ENCODE peak calls at places on chromosomes 1 and 21, in four cellular contexts. One of them, this sample, is unnamed.

GRCh38 chr1:184953600-184954219 is 20.6 kb downstream of the NIBAN1 start:
- DNase-seq in IMR-90: peak
- DNase-seq in H9: no peak
- DNase-seq in H1: no peak
- DNase-seq in this sample: peak

GRCh38 chr1:77534456-77534855 is 148.0 kb downstream of the ZZZ3 start:
- DNase-seq in IMR-90: no peak
- DNase-seq in H9: no peak
- DNase-seq in H1: no peak
- DNase-seq in this sample: no peak

GRCh38 chr1:34292472-34292871 is 115.8 kb downstream of the C1orf94 start:
- DNase-seq in IMR-90: no peak
- DNase-seq in H9: peak
- DNase-seq in H1: no peak
- DNase-seq in this sample: peak

GRCh38 chr1:67429528-67430357 is 459 bp downstream of the SERBP1 start:
- DNase-seq in IMR-90: no peak
- DNase-seq in H9: no peak
- DNase-seq in H1: no peak
- DNase-seq in this sample: peak

GRCh38 chr1:204288061-204288588 is 71.6 kb downstream of the PLEKHA6 start:
- DNase-seq in IMR-90: no peak
- DNase-seq in H9: peak
- DNase-seq in H1: no peak
- DNase-seq in this sample: peak

GRCh38 chr21:41167348-41168342 is at the start of gene BACE2:
- DNase-seq in IMR-90: peak
- DNase-seq in H9: peak
- DNase-seq in H1: no peak
- DNase-seq in this sample: peak

GRCh38 chr1:224789311-224789710 is 140.2 kb upstream of the DNAH14 start:
- DNase-seq in IMR-90: no peak
- DNase-seq in H9: no peak
- DNase-seq in H1: no peak
- DNase-seq in this sample: no peak

GRCh38 chr1:169529068-169529642 is 43.4 kb upstream of the SLC19A2 start:
- DNase-seq in IMR-90: no peak
- DNase-seq in H9: peak
- DNase-seq in H1: peak
- DNase-seq in this sample: peak

GRCh38 chr1:219442575-219442974 is 170.3 kb downstream of the ZC3H11B start:
- DNase-seq in IMR-90: peak
- DNase-seq in H9: no peak
- DNase-seq in H1: no peak
- DNase-seq in this sample: no peak

GRCh38 chr1:15422871-15423270 is 13.2 kb downstream of the EFHD2 start:
- DNase-seq in IMR-90: no peak
- DNase-seq in H9: no peak
- DNase-seq in H1: no peak
- DNase-seq in this sample: no peak

GRCh38 chr1:36342426-36343185 is 19.2 kb upstream of the EVA1B start:
- DNase-seq in IMR-90: peak
- DNase-seq in H9: peak
- DNase-seq in H1: no peak
- DNase-seq in this sample: peak

GRCh38 chr1:19390901-19391595 is 78.9 kb downstream of the SLC66A1 start:
- DNase-seq in IMR-90: peak
- DNase-seq in H9: no peak
- DNase-seq in H1: no peak
- DNase-seq in this sample: peak

GRCh38 chr1:218557731-218558130 is 212.6 kb downstream of the TGFB2 start:
- DNase-seq in IMR-90: no peak
- DNase-seq in H9: peak
- DNase-seq in H1: no peak
- DNase-seq in this sample: no peak

GRCh38 chr21:38847556-38847955 is 41.8 kb downstream of the ETS2 start:
- DNase-seq in IMR-90: no peak
- DNase-seq in H9: no peak
- DNase-seq in H1: no peak
- DNase-seq in this sample: no peak

GRCh38 chr1:21451981-21452411 is 12.1 kb downstream of the NBPF3 start:
- DNase-seq in IMR-90: peak
- DNase-seq in H9: no peak
- DNase-seq in H1: no peak
- DNase-seq in this sample: no peak

GRCh38 chr1:4702927-4703326 is 48.5 kb downstream of the AJAP1 start:
- DNase-seq in IMR-90: no peak
- DNase-seq in H9: no peak
- DNase-seq in H1: no peak
- DNase-seq in this sample: no peak

GRCh38 chr1:64675718-64676345 is 69.0 kb upstream of the RAVER2 start:
- DNase-seq in IMR-90: peak
- DNase-seq in H9: no peak
- DNase-seq in H1: no peak
- DNase-seq in this sample: no peak

GRCh38 chr1:30984167-30984870 is 75.8 kb upstream of the SDC3 start:
- DNase-seq in IMR-90: no peak
- DNase-seq in H9: no peak
- DNase-seq in H1: no peak
- DNase-seq in this sample: no peak

GRCh38 chr1:86706018-86706417 is 1.6 kb downstream of the SH3GLB1 start:
- DNase-seq in IMR-90: no peak
- DNase-seq in H9: no peak
- DNase-seq in H1: no peak
- DNase-seq in this sample: no peak

GRCh38 chr1:228154021-228154684 is 4.4 kb downstream of the GJC2 start:
- DNase-seq in IMR-90: no peak
- DNase-seq in H9: no peak
- DNase-seq in H1: no peak
- DNase-seq in this sample: no peak

GRCh38 chr1:215682232-215682631 is 115.1 kb downstream of the KCTD3 start:
- DNase-seq in IMR-90: peak
- DNase-seq in H9: no peak
- DNase-seq in H1: no peak
- DNase-seq in this sample: no peak

GRCh38 chr1:154442006-154442740 is 37.0 kb downstream of the IL6R start:
- DNase-seq in IMR-90: peak
- DNase-seq in H9: no peak
- DNase-seq in H1: no peak
- DNase-seq in this sample: peak

GRCh38 chr1:228156941-228157351 is 7.2 kb downstream of the GJC2 start:
- DNase-seq in IMR-90: no peak
- DNase-seq in H9: no peak
- DNase-seq in H1: no peak
- DNase-seq in this sample: no peak

GRCh38 chr1:200906491-200906890 is 11.8 kb downstream of the INAVA start:
- DNase-seq in IMR-90: no peak
- DNase-seq in H9: no peak
- DNase-seq in H1: no peak
- DNase-seq in this sample: no peak

GRCh38 chr1:225712391-225712790 is 59.5 kb upstream of the ENAH start:
- DNase-seq in IMR-90: no peak
- DNase-seq in H9: no peak
- DNase-seq in H1: no peak
- DNase-seq in this sample: no peak

GRCh38 chr1:225866061-225866844 is 15.9 kb downstream of the TMEM63A start:
- DNase-seq in IMR-90: peak
- DNase-seq in H9: no peak
- DNase-seq in H1: no peak
- DNase-seq in this sample: no peak

GRCh38 chr21:26550357-26550756 is 22.7 kb downstream of the CYYR1 start:
- DNase-seq in IMR-90: no peak
- DNase-seq in H9: no peak
- DNase-seq in H1: no peak
- DNase-seq in this sample: no peak

GRCh38 chr1:12168451-12169160 is 1.8 kb downstream of the TNFRSF1B start:
- DNase-seq in IMR-90: no peak
- DNase-seq in H9: no peak
- DNase-seq in H1: no peak
- DNase-seq in this sample: no peak

GRCh38 chr1:33036051-33036525 is 595 bp downstream of the AK2 start:
- DNase-seq in IMR-90: peak
- DNase-seq in H9: no peak
- DNase-seq in H1: no peak
- DNase-seq in this sample: peak

GRCh38 chr21:42220138-42220701 is 1.3 kb downstream of the ABCG1 start:
- DNase-seq in IMR-90: peak
- DNase-seq in H9: peak
- DNase-seq in H1: no peak
- DNase-seq in this sample: peak

GRCh38 chr1:61184035-61184713 is 101.8 kb downstream of the NFIA start:
- DNase-seq in IMR-90: peak
- DNase-seq in H9: no peak
- DNase-seq in H1: no peak
- DNase-seq in this sample: no peak

GRCh38 chr1:2233997-2234761 is 6.1 kb downstream of the SKI start:
- DNase-seq in IMR-90: peak
- DNase-seq in H9: peak
- DNase-seq in H1: no peak
- DNase-seq in this sample: no peak
- H3K18ac ChIP-seq in IMR-90: no peak
- H3K18ac ChIP-seq in H9: no peak
- H3K18ac ChIP-seq in H1: no peak
- H3K18ac ChIP-seq in this sample: no peak

GRCh38 chr1:7346070-7346596 is 425.0 kb upstream of the VAMP3 start:
- DNase-seq in IMR-90: no peak
- DNase-seq in H9: no peak
- DNase-seq in H1: no peak
- DNase-seq in this sample: peak

GRCh38 chr1:7346600-7347570 is 424.2 kb upstream of the VAMP3 start:
- DNase-seq in IMR-90: no peak
- DNase-seq in H9: no peak
- DNase-seq in H1: no peak
- DNase-seq in this sample: no peak

GRCh38 chr1:7350804-7351203 is 420.3 kb upstream of the VAMP3 start:
- DNase-seq in IMR-90: no peak
- DNase-seq in H9: no peak
- DNase-seq in H1: no peak
- DNase-seq in this sample: no peak

GRCh38 chr1:7345516-7345915 is 425.6 kb upstream of the VAMP3 start:
- DNase-seq in IMR-90: no peak
- DNase-seq in H9: no peak
- DNase-seq in H1: no peak
- DNase-seq in this sample: no peak

DNA sequence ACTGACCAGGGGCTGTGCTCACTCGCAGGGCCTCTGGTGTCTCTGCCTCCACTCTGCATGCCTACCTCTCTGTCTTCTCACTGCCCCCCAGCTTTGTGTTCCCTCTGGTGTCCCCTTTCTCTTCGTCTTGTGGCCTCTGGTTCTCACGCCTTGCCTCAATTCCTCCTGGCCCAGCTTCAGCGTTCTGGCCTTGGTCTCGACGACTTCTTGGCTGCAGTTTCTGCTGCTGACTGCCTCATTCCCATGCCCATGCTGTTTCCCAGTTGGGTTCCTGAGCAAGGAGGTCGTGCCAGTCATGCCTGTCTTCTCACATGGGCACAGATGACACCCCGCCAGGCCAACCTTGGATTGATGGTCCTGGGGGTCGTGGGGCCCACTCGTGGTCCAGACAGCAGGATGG is 423.0 kb upstream of the VAMP3 start:
- DNase-seq in IMR-90: no peak
- DNase-seq in H9: no peak
- DNase-seq in H1: no peak
- DNase-seq in this sample: no peak
- H4K5ac ChIP-seq in IMR-90: no peak
- H4K5ac ChIP-seq in H9: no peak
- H4K5ac ChIP-seq in H1: no peak
- H4K5ac ChIP-seq in this sample: no peak

DNA sequence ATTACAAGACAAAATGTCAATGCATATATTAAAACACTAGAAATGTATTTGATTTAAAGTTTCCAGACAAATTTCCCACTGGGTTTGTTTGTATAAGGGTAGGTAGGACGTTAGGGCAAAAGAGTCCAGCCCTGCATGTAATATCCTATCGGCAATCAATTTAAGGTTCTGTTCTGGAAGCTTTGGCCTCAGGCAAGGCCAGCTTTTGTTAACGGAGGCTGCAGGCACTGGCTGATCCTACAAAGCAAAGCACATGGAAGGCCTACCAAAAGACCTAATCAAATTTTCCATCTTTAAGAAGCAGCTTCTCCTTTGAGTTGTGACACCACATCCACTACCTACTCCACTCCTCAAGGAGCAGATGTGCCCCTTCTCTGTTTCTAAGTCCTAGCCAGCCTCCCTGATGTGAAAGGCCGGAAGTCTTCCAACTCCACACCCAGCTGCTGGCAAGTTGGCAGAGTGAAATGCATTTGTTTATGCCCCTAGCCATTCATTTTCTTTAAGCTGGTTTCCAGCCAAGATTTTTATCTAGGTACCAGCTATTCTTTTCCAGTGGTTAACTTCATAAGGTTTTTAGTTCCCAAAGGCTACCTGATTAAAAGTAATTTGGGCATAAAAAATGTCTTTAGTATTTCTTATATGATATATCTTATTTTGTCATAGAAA is 452.6 kb downstream of the PTBP2 start:
- DNase-seq in IMR-90: no peak
- DNase-seq in H9: no peak
- DNase-seq in H1: no peak
- DNase-seq in this sample: no peak
- H3K18ac ChIP-seq in IMR-90: no peak
- H3K18ac ChIP-seq in H9: no peak
- H3K18ac ChIP-seq in H1: no peak
- H3K18ac ChIP-seq in this sample: no peak

DNA sequence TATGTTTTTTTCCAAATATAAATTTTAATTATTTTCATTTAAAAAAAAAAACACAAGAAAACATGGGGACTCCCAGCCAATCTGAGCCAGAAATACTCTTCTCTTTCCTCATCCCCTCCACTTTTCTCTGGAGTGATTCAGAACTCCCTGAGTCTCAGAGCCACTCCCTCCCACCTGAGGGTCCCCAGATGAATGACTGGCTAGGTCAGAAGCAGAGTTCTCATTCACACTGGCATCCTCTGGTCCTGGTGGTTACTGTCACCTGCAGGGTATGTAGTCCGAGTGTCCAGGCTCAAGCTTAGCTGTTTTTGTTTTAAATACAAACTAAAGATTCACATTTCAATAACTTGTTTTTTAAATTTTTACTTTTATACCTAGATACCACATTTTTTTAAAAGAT is 6.3 kb downstream of the HMGCS2 start:
- DNase-seq in IMR-90: no peak
- DNase-seq in H9: no peak
- DNase-seq in H1: no peak
- DNase-seq in this sample: no peak
- H4K5ac ChIP-seq in IMR-90: no peak
- H4K5ac ChIP-seq in H9: no peak
- H4K5ac ChIP-seq in H1: no peak
- H4K5ac ChIP-seq in this sample: no peak

DNA sequence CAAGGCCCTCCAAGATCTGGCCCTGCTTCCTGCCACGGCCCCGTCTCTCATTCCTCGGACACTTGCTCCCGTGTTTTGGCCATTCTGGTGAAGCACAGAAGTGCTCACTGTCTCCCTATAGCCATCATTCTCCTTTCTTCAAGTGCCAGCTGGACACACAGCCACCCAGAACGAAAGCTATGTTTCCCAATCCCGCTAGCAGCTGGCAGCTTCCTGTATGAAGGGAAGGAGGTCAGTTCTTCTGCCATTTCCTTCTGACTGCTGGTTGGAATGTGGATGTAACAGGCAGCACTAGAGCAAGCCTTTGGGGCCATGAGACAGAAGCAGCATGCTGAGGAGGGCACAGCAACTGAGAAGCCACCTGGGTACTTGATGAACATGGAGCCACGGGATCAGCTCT is 82.8 kb downstream of the TGFBR3 start:
- DNase-seq in IMR-90: no peak
- DNase-seq in H9: no peak
- DNase-seq in H1: no peak
- DNase-seq in this sample: no peak
- H3K18ac ChIP-seq in IMR-90: no peak
- H3K18ac ChIP-seq in H9: no peak
- H3K18ac ChIP-seq in H1: no peak
- H3K18ac ChIP-seq in this sample: no peak

This sample was measured in mesendoderm.